ENCODE peak calls at places on chromosomes 7 and 10, in seven cellular contexts. H is memory B cell, W is NCI-H2107, U is retina, A is fibroblast of the conjunctiva, C is KBM-7, N is C1 segment of cervical spinal cord. V is an unnamed sample.

GRCh38 chr10:119450606-119451304 is 91.8 kb downstream of the RGS10 start:
- DNase-seq in H (no peak), W (no peak), U (no peak), A (no peak), C (no peak), N (no peak), V (no peak)

GRCh38 chr10:85124592-85124991 is 796.2 kb downstream of the CCSER2 start:
- DNase-seq in H (no peak), W (no peak), U (peak), A (no peak), C (no peak), N (no peak), V (no peak)

GRCh38 chr10:121154846-121155245 is 303.7 kb downstream of the WDR11 start:
- DNase-seq in H (no peak), W (no peak), U (peak), A (no peak), C (no peak), N (no peak), V (no peak)

GRCh38 chr10:30629653-30630052 is at the start of gene LYZL2:
- DNase-seq in H (no peak), W (no peak), U (no peak), A (no peak), C (no peak), N (no peak), V (no peak)

GRCh38 chr10:124619195-124619594 is 125.0 kb downstream of the FAM53B start:
- DNase-seq in H (no peak), W (no peak), U (no peak), A (no peak), C (peak), N (no peak), V (no peak)

GRCh38 chr10:34827087-34827766 is 12.1 kb upstream of the PARD3 start:
- DNase-seq in H (no peak), W (no peak), U (no peak), A (no peak), C (no peak), N (no peak), V (no peak)

GRCh38 chr7:134777470-134777869 is 2.0 kb upstream of the CALD1 start:
- DNase-seq in H (no peak), W (no peak), U (no peak), A (no peak), C (no peak), N (no peak), V (no peak)

GRCh38 chr7:100826546-100827329 is 585 bp downstream of the EPHB4 start:
- DNase-seq in H (no peak), W (no peak), U (peak), A (no peak), C (peak), N (no peak), V (peak)

GRCh38 chr7:128398016-128398840 is 11.6 kb downstream of the IMPDH1 start:
- DNase-seq in H (peak), W (peak), U (peak), A (peak), C (peak), N (no peak), V (peak)

GRCh38 chr10:48898426-48898825 is 41.2 kb downstream of the LRRC18 start:
- DNase-seq in H (no peak), W (no peak), U (no peak), A (no peak), C (no peak), N (no peak), V (no peak)

GRCh38 chr7:95794917-95795515 is 22.7 kb downstream of the DYNC1I1 start:
- DNase-seq in H (no peak), W (no peak), U (no peak), A (no peak), C (peak), N (no peak), V (peak)

GRCh38 chr7:44172803-44173424 is 16.3 kb downstream of the GCK start:
- DNase-seq in H (no peak), W (peak), U (no peak), A (no peak), C (no peak), N (no peak), V (no peak)

GRCh38 chr7:106346678-106347217 is 62.0 kb upstream of the NAMPT start:
- DNase-seq in H (no peak), W (no peak), U (no peak), A (peak), C (peak), N (no peak), V (peak)

GRCh38 chr10:11824825-11825224 is 1.7 kb downstream of the PROSER2 start:
- DNase-seq in H (no peak), W (no peak), U (no peak), A (no peak), C (no peak), N (no peak), V (no peak)

GRCh38 chr7:112089551-112089950 is 116.6 kb downstream of the DOCK4 start:
- DNase-seq in H (no peak), W (no peak), U (no peak), A (no peak), C (no peak), N (no peak), V (no peak)

GRCh38 chr7:28787116-28787515 is 171.0 kb downstream of the TRIL start:
- DNase-seq in H (no peak), W (no peak), U (no peak), A (no peak), C (no peak), N (no peak), V (no peak)

GRCh38 chr10:74453151-74453550 is 302.1 kb downstream of the ADK start:
- DNase-seq in H (no peak), W (no peak), U (no peak), A (no peak), C (no peak), N (no peak), V (no peak)

V was measured in RPMI8226.